ENCODE peak calls at places on chromosomes 13 and 19, in seven cellular contexts. J, D, M, L, Q, B and F are unnamed samples.

GRCh38 chr13:73275163-73275562 is 216.4 kb downstream of the KLF5 start:
- DNase-seq in J (no peak), D (no peak), M (no peak), L (no peak), Q (no peak), B (no peak), F (no peak)

GRCh38 chr19:52428937-52429336 is at the start of gene ZNF534:
- DNase-seq in J (no peak), D (no peak), M (no peak), L (no peak), Q (no peak), B (no peak), F (no peak)

GRCh38 chr13:48233097-48233885 is at the start of gene ITM2B:
- DNase-seq in J (no peak), D (peak), M (no peak), L (peak), Q (peak), B (peak), F (no peak)

GRCh38 chr13:68616600-68617222 is 1386.6 kb upstream of the PCDH9 start:
- DNase-seq in J (no peak), D (no peak), M (no peak), L (no peak), Q (no peak), B (no peak), F (no peak)

GRCh38 chr19:49201042-49201441 is 43.5 kb downstream of the TRPM4 start:
- DNase-seq in J (no peak), D (no peak), M (no peak), L (no peak), Q (no peak), B (no peak), F (no peak)

GRCh38 chr13:25281193-25281936 is 5.9 kb downstream of the MTMR6 start:
- DNase-seq in J (no peak), D (no peak), M (no peak), L (no peak), Q (peak), B (no peak), F (no peak)

GRCh38 chr19:39993605-39994004 is 3.3 kb upstream of the ZNF546 start:
- DNase-seq in J (no peak), D (no peak), M (no peak), L (no peak), Q (no peak), B (no peak), F (no peak)

GRCh38 chr13:112215871-112216270 is 148.9 kb downstream of the SOX1 start:
- DNase-seq in J (no peak), D (no peak), M (no peak), L (no peak), Q (no peak), B (no peak), F (no peak)

GRCh38 chr13:50910483-50910805 is 853 bp downstream of the RNASEH2B start:
- DNase-seq in J (no peak), D (peak), M (no peak), L (peak), Q (peak), B (peak), F (no peak)

GRCh38 chr13:19982447-19983043 is 24.0 kb downstream of the ZMYM2 start:
- DNase-seq in J (no peak), D (no peak), M (no peak), L (no peak), Q (no peak), B (no peak), F (no peak)

GRCh38 chr13:19981685-19982238 is 23.2 kb downstream of the ZMYM2 start:
- DNase-seq in J (no peak), D (no peak), M (no peak), L (no peak), Q (no peak), B (no peak), F (no peak)

GRCh38 chr13:19978830-19979437 is 20.4 kb downstream of the ZMYM2 start:
- DNase-seq in J (no peak), D (no peak), M (no peak), L (no peak), Q (no peak), B (no peak), F (no peak)

GRCh38 chr13:19985219-19985556 is 26.7 kb downstream of the ZMYM2 start:
- DNase-seq in J (no peak), D (no peak), M (no peak), L (no peak), Q (no peak), B (no peak), F (no peak)

DNA sequence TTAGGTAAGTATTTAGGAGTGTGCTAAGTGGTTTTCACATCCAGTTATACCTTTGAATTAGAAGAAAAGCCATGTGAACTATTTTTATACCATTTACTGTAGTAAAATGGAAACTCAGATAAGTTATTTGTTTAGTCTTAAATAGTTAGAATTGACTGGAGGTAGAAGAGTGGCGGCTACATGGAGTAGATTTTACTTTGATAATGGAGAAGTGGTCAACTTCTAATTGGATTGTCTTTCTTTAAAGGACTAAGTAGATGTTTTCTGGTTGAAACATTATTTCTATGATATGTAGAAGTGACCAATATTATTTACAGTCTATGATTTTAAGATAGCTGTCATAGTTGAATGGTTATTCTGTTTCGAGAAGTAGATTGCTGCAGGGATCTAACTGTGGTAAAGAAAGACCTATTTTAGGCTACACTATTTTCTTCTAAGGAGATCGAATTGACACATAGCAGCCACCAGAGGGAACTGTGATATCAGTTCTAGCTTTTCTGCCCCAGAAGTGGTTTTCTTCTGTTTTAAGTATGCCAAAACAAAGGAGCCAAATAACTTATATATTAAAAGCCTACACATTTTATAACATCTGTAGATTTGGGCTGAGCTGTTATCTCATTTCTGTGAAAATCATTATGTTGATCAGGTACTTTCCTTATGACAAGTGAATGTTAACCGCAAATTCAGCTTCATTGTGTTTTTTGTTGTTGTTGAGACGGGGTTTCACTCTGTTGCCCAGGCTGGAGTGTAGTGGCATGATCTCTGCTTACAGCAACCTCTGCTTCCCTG is 26.1 kb downstream of the ZMYM2 start:
- DNase-seq in J (no peak), D (peak), M (peak), L (no peak), Q (peak), B (peak), F (no peak)
- TF ChIP-seq CTCF in J (no peak), D (peak), M (peak), L (peak), Q (peak), B (no peak), F (peak)

GRCh38 chr19:55276720-55277430 is 3.0 kb downstream of the HSPBP1 start:
- DNase-seq in J (no peak), D (no peak), M (no peak), L (no peak), Q (no peak), B (no peak), F (no peak)
- H3K4me3 ChIP-seq in J (no peak), D (no peak), M (no peak), L (no peak), Q (no peak), B (no peak), F (no peak)

GRCh38 chr19:18416778-18417249 is 2.4 kb upstream of the SSBP4 start:
- DNase-seq in J (no peak), D (peak), M (no peak), L (peak), Q (peak), B (peak), F (no peak)

GRCh38 chr19:18417250-18418033 is 1.8 kb upstream of the SSBP4 start:
- DNase-seq in J (no peak), D (peak), M (no peak), L (no peak), Q (peak), B (peak), F (no peak)

GRCh38 chr19:18419195-18419698 is at the start of gene SSBP4:
- DNase-seq in J (no peak), D (peak), M (no peak), L (peak), Q (peak), B (peak), F (no peak)

GRCh38 chr19:18418725-18419194 is 438 bp upstream of the SSBP4 start:
- DNase-seq in J (no peak), D (peak), M (no peak), L (no peak), Q (no peak), B (no peak), F (no peak)

DNA sequence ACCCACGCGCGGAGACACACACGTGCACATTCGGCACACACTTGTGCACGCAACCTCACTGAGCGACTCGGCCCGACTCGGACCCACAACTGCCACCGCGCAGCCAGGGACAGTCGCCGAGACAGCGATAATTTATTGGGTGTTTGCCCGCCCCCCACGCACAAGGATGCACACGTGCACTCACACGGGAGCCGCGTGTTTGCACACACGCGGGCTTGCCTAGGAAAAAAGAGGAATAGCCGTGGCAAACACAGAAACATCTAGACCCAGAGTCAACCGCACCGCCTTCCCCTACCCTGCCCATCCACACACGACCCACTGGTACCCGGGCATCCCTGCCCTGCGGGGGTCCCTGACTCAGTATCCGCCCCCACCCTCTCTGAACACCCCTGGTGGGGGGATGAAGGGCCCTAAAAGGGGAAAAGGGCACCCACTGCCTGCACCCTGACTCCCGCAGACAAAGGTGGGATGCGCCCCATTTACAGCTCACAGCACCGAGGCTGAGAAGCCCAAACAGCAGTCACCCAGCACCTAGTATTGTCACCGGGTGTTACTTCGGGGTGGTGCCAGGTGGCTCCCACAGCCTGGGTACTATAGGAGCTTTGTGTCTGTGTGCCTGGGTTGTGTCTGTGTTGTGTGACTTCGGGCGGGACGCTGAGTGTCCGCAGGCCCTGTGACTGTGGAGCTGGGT is 1.0 kb upstream of the SSBP4 start:
- DNase-seq in J (no peak), D (peak), M (no peak), L (no peak), Q (no peak), B (no peak), F (no peak)
- TF ChIP-seq CTCF in J (no peak), D (no peak), M (no peak), L (no peak), Q (no peak), B (no peak), F (no peak)

DNA sequence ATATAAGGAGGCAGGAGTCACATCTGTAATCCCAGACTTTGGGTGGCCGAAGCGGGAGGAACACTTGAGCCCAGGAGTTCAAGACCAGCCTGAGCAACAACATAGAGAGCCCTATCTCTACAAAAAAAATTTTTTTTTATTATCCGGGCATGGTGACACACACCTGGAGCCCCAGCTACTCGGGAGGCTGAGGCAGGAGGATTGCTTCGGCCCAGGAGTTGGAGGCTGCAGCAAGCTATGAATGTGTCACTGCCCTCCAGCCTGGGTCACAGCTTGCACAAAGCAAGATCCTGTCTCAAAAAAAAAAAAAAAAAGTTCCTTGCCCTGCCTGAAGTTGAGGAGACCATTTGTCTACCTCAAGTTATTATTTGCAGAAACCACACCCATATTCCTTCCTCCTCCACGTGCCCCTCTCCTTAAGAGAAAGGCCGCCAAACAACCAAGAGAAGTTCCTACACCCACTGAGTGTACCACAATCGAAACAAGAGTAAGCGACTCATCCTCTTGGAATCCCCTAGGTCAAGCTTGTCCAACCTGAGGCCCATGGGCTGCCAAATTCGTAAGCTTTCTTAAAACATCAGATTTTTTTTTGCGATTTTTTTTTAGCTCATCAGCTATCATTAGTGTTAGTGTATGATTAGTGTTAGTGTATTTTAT is 2.2 kb downstream of the ABCC4 start:
- DNase-seq in J (no peak), D (peak), M (peak), L (no peak), Q (peak), B (peak), F (no peak)
- H3K4me3 ChIP-seq in J (no peak), D (no peak), M (no peak), L (no peak), Q (no peak), B (peak), F (no peak)

DNA sequence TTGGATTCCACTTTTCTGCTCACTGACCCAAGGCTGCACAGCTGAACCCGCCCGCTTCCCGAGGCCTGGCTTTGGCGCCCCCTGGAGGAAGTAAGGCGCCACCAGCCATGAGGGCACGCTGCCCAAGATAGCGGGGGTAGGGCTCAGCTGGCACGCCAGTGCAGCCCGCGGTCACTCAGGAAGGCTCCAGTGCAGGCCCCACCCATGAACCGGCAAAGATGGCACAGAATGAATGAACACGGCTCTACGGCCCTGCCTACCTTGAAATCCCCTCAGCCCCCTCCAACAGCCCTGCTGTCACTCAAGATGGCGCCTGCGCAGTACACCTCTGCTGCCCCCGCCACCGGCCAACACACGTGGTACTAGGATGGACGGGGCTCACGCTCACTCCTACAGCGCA is 3.0 kb downstream of the PEG3 start:
- DNase-seq in J (no peak), D (no peak), M (peak), L (peak), Q (peak), B (no peak), F (no peak)
- TF ChIP-seq CTCF in J (no peak), D (no peak), M (peak), L (peak), Q (peak), B (no peak), F (no peak)

DNA sequence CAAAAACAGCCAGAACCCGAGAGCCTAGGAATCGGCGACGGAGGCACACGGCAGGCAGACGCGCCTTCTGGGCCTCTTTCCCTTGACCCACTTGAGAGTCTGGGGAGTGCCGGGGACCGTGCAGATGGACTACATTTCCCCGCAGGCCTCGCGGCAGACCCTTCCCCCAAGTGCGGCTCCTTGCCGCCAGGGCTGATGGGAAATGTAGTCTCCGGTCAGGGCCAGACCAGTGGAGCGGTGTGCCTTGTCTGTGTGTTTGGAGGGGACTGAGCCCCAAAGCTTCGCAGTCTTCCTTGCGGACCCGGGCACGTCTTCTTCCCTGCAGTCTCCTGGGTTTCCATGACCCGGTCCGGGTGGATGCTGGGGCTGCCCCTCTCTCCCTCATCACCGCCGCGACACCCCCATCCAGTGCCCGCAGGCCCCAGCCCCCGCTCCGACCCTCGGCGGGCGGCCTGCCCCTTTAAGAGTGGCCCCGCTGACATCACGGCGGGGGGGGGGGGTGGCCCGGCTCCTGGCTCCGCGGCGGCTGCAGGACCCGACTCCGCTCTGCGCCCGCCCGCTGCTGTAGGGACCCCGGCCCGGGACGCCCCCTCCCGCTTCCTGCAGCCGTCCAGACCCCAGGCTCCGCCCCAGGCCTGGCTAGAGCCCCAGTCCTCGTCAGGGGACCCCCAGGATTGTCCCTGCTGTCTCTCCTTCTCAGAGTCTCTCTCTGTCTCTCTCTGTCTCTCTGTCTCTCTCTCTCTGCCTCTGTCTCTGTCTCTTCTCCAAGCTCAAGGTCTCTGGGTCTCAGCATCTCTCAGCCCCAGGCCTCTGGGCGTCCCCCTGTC is 759 bp upstream of the CACNG7 start:
- DNase-seq in J (no peak), D (peak), M (no peak), L (no peak), Q (peak), B (peak), F (no peak)
- H3K4me3 ChIP-seq in J (no peak), D (peak), M (no peak), L (no peak), Q (peak), B (peak), F (peak)

GRCh38 chr19:35543280-35544109 is 1.9 kb upstream of the TMEM147 start:
- DNase-seq in J (no peak), D (no peak), M (no peak), L (no peak), Q (no peak), B (no peak), F (no peak)

GRCh38 chr19:35544110-35544802 is 1.2 kb upstream of the TMEM147 start:
- DNase-seq in J (no peak), D (no peak), M (no peak), L (no peak), Q (no peak), B (no peak), F (no peak)

GRCh38 chr19:35545855-35546381 is 492 bp downstream of the TMEM147 start:
- DNase-seq in J (no peak), D (no peak), M (no peak), L (no peak), Q (peak), B (peak), F (no peak)

GRCh38 chr19:35546532-35546931 is 1.1 kb downstream of the TMEM147 start:
- DNase-seq in J (no peak), D (no peak), M (no peak), L (no peak), Q (no peak), B (no peak), F (no peak)

GRCh38 chr19:35545001-35545854 is at the start of gene TMEM147:
- DNase-seq in J (no peak), D (peak), M (peak), L (peak), Q (peak), B (peak), F (no peak)
- TF ChIP-seq CTCF in J (no peak), D (no peak), M (no peak), L (no peak), Q (no peak), B (no peak), F (no peak)

DNA sequence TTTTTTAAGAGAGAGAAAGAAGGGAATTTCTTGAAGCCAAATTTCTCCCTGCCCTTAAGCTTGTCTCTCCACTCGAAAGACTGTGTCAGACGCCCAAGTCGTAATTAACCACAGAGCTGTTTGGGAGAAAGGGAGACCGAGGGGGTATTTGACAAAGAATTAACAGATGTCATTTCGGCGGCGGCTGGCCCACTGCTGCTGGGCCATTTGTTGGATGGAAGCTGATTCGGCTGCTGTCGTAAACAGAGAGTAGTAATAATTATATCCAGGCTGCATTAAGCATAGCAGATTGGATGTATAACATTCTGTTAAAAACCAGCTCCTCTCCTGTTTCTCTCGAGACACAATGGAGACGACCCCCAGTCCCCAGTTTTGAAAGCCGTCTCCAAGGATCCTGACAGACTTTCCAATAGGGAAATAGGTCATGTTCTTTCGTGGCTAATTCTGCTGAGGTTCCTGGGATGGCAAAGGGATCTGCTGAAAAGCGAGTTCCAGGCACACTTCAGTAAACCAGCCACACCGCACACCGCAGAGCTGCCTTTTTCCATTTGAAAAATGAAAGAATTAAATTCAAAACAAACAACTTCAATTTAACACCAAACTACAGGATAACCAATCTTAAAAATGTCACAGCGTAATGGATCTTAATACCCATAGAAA is 71.5 kb downstream of the KCTD15 start:
- DNase-seq in J (no peak), D (peak), M (no peak), L (no peak), Q (peak), B (no peak), F (no peak)
- H3K4me3 ChIP-seq in J (peak), D (no peak), M (no peak), L (no peak), Q (no peak), B (no peak), F (no peak)